ENCODE peak calls at places on chromosome 22, in five cellular contexts. W, F, A, R and X are unnamed samples.

GRCh38 chr22:31647066-31647465 is 14.9 kb downstream of the PISD start:
- DNase-seq in F (no peak), R (no peak), A (no peak), W (no peak), X (no peak)

GRCh38 chr22:29310065-29310862 is 3.8 kb downstream of the GAS2L1 start:
- DNase-seq in R (no peak), F (no peak), A (peak), W (no peak), X (no peak)

GRCh38 chr22:26817926-26818325 is 160.5 kb downstream of the MIAT start:
- DNase-seq in R (no peak), W (no peak), F (no peak), A (no peak), X (no peak)

GRCh38 chr22:24436553-24436952 is 9.2 kb downstream of the ADORA2A start:
- DNase-seq in R (no peak), W (no peak), A (no peak), F (no peak), X (no peak)

GRCh38 chr22:40709752-40710413 is 30.6 kb downstream of the MCHR1 start:
- DNase-seq in R (no peak), W (no peak), F (no peak), A (no peak), X (no peak)

GRCh38 chr22:23243006-23243573 is 62.8 kb downstream of the BCR start:
- DNase-seq in W (no peak), A (peak), R (peak), F (no peak), X (peak)

GRCh38 chr22:27241430-27242110 is 560.0 kb downstream of the MN1 start:
- DNase-seq in F (no peak), R (no peak), A (no peak), W (no peak), X (no peak)

GRCh38 chr22:44133901-44134511 is 46.7 kb upstream of the PARVG start:
- DNase-seq in R (no peak), W (no peak), A (no peak), F (no peak), X (no peak)

GRCh38 chr22:31155425-31155824 is 4.6 kb upstream of the RNF185 start:
- DNase-seq in F (no peak), W (no peak), A (no peak), R (no peak), X (no peak)

GRCh38 chr22:50473855-50474671 is 772 bp downstream of the SBF1 start:
- DNase-seq in F (no peak), W (no peak), A (no peak), R (no peak), X (no peak)

GRCh38 chr22:27336151-27337090 is 465.1 kb downstream of the MN1 start:
- DNase-seq in F (no peak), A (peak), W (no peak), R (no peak), X (no peak)

GRCh38 chr22:25172153-25172552 is 27.5 kb upstream of the CRYBB3 start:
- DNase-seq in R (no peak), W (peak), F (peak), A (no peak), X (no peak)

GRCh38 chr22:33402325-33402724 is 344.1 kb upstream of the SYN3 start:
- DNase-seq in A (no peak), F (peak), W (no peak), R (no peak), X (no peak)

GRCh38 chr22:38755155-38755910 is 465 bp downstream of the SUN2 start:
- DNase-seq in F (peak), W (no peak), R (peak), A (peak), X (no peak)

GRCh38 chr22:39243443-39244072 is 1.2 kb downstream of the PDGFB start:
- DNase-seq in F (peak), A (peak), W (no peak), R (no peak), X (no peak)

GRCh38 chr22:31496735-31497146 is 405 bp downstream of the SFI1 start:
- DNase-seq in R (no peak), W (no peak), A (no peak), F (no peak), X (no peak)

GRCh38 chr22:40418366-40419201 is 48.2 kb downstream of the SGSM3 start:
- DNase-seq in W (no peak), R (no peak), F (no peak), A (peak), X (no peak)

GRCh38 chr22:20604776-20605221 is 97.4 kb downstream of the MED15 start:
- DNase-seq in R (no peak), W (no peak), F (peak), A (no peak), X (no peak)
- TF ChIP-seq ATF3 in R (no peak), W (no peak), F (no peak), A (no peak), X (no peak)

DNA sequence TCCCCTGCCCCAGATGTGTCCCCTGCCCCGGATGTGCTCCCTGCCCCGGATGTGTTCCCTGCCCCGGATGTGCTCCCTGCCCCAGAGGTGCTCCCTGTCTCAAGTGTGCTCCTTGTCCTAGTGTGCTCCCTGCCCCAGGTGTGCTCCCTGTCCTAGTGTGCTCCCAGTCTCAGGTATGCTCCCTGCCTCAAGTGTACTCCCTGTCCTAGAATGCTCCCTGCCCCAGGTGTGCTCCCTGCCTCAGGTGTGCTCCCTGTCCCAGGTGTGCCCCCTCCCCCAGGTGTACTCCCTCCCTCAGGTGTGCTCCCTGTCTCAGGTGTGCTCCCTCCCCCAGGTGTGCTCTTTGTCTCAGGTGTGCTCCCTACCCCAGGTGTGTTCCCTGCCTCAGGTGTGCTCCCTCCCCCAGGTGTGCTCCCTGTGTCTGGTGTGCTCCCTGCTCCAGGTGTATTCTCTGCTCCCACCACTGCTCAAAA is 48.7 kb upstream of the RASD2 start:
- DNase-seq in W (peak), R (no peak), F (no peak), A (no peak), X (no peak)
- TF ChIP-seq ATF3 in W (no peak), R (no peak), F (no peak), A (no peak), X (no peak)

DNA sequence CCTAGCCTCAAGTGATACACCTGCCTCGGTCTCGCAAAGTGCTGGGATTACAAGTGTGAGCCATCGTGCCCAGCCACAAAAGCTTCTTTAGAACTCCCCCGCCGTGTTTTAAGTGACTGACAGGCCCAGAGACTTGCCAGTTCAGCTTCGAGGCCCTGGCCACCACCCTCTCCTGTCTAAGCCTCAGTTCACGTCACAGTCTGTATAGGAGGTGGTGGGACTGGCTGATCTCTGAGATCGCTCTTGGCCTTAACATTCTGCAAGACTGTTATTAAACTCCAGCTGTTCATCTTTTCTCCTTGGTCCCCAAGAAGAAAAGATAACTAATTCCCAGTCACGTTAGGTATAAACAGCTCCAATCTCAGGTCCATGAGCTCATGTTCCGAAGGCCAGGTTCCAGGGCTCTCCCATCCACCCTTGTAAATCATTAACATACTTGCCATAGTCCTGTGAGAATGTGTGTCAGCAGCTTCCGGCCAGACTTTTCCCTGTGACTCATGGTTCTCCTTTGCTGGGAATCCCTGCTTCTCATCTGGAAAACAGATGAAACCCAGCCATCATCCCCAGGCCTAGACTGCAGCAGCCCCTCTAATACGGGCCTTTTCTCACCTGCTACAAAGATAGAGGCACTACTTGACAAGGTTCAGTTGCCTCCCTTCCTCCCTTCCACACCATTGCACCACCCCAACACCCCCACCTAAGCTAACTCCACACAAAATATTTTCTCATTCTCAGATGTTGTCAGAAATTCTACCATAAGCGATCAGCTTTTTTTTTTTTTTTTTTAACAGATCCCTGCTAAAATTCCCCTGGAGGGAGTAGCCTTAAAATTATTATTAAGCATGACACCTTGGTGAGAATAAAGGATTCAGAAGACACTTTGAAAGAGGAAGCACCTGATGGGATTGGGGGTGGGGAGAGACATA is 5.6 kb upstream of the KIAA0930 start:
- DNase-seq in F (peak), R (no peak), W (peak), A (no peak), X (no peak)
- TF ChIP-seq ATF3 in F (peak), R (no peak), W (no peak), A (no peak), X (no peak)

GRCh38 chr22:42966389-42966998 is 48.5 kb downstream of the PACSIN2 start:
- DNase-seq in A (no peak), R (no peak), W (no peak), F (no peak), X (no peak)
- TF ChIP-seq ATF3 in A (no peak), R (no peak), W (no peak), F (no peak), X (no peak)

GRCh38 chr22:36287881-36288515 is 35.1 kb downstream of the APOL1 start:
- DNase-seq in R (no peak), W (no peak), F (no peak), A (no peak), X (no peak)
- TF ChIP-seq ATF3 in R (no peak), W (no peak), F (no peak), A (no peak), X (no peak)

DNA sequence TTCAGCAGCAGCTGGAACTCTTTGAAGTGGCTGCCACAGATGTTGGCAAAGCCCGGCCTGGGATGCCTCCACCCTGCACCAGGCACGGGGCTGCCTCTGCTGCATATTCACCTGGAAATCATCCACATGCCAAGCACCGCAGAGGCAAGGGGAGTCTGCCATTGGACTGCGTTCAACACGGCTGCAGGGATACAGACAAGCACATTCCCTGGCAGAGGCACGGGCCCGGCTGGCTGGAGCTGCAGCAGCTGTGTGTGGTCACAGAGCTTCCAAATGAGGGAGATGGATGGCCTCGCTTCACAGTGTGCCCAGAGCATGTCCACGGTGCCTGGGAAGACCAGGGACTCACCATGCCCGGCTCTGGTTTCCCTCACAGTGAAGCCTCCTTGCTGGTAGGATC is 1378.9 kb downstream of the TBC1D22A start:
- DNase-seq in A (no peak), W (no peak), R (no peak), F (no peak), X (no peak)
- TF ChIP-seq ATF3 in A (no peak), W (no peak), R (no peak), F (no peak), X (no peak)

GRCh38 chr22:48535868-48536690 is 1291.6 kb downstream of the BRD1 start:
- DNase-seq in A (no peak), R (no peak), F (no peak), W (no peak), X (no peak)

GRCh38 chr22:48541401-48542098 is 1286.1 kb downstream of the BRD1 start:
- DNase-seq in F (no peak), W (no peak), R (no peak), A (no peak), X (no peak)

GRCh38 chr22:48539261-48539660 is 1288.4 kb downstream of the BRD1 start:
- DNase-seq in F (no peak), W (no peak), A (no peak), R (no peak), X (no peak)

GRCh38 chr22:48536691-48537591 is 1290.7 kb downstream of the BRD1 start:
- DNase-seq in A (no peak), F (no peak), R (no peak), W (no peak), X (no peak)

GRCh38 chr22:48538291-48538820 is 1289.3 kb downstream of the BRD1 start:
- DNase-seq in A (no peak), W (no peak), F (no peak), R (no peak), X (no peak)
- TF ChIP-seq ATF3 in A (no peak), W (no peak), F (no peak), R (no peak), X (no peak)

GRCh38 chr22:22031571-22031970 is 49.0 kb upstream of the TOP3B start:
- DNase-seq in A (no peak), W (no peak), R (no peak), F (no peak), X (no peak)
- TF ChIP-seq ATF3 in A (no peak), W (no peak), R (no peak), F (no peak), X (no peak)

DNA sequence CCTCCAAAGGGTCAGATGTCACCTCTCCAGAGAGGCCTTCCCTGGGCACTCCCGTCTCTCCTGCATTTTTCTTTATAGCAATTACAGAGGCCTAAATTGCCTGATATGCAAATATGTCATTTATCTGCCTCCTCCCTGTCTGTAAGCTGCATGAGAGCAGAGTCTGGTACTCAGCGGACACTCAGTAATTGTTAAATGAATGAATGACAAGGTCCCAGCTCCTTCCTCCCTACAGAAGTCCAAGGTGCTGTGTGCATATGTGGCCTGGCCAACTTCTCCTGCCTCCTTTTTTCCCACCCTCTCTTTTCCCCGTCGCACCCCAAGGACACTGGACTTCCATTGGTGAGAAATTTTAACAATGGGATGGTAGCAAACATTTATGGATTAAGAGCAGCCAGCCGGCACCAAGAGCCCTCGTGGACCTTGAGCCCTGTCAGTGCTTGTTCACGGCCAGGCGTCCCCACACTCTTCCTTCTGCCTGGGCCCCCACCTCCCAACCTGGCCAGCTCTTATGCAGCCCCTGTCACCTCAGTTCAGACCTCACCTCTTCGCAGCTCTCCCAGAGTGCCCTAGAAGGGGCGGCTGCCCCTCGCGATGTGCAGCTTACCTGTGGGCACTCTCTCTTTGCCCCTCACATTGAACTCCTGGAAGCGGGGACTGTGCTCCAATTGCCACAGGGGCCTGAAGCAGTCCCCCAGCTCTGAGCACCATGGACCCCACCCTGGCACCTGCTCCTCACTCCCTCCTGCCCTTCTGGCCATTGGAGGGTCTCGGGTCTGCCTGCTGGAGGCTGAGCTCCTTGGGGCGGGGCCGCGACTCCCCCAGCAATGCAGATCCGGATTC is 1.5 kb downstream of the TMPRSS6 start:
- DNase-seq in W (no peak), A (no peak), F (peak), R (no peak), X (no peak)
- TF ChIP-seq ATF3 in W (no peak), A (no peak), F (no peak), R (no peak), X (no peak)